ENCODE peak calls at places on chromosomes 6 and 20, in five cellular contexts. P, I, A, U and W are unnamed samples.

GRCh38 chr6:154962751-154963150 is 32.4 kb upstream of the TIAM2 start:
- DNase-seq in P (no peak), I (peak), A (no peak), U (no peak), W (no peak)

GRCh38 chr6:1326535-1327121 is 14.7 kb downstream of the FOXQ1 start:
- DNase-seq in P (no peak), I (no peak), A (no peak), U (no peak), W (no peak)

GRCh38 chr6:170233304-170234205 is 57.3 kb downstream of the DLL1 start:
- DNase-seq in P (no peak), I (no peak), A (no peak), U (no peak), W (no peak)

GRCh38 chr20:37202267-37202943 is 23.1 kb upstream of the MROH8 start:
- DNase-seq in P (no peak), I (peak), A (peak), U (no peak), W (peak)

GRCh38 chr6:155400022-155400965 is 55.3 kb downstream of the NOX3 start:
- DNase-seq in P (no peak), I (no peak), A (no peak), U (no peak), W (no peak)

GRCh38 chr6:38750968-38751615 is 36.0 kb downstream of the DNAH8 start:
- DNase-seq in P (no peak), I (no peak), A (no peak), U (no peak), W (no peak)

GRCh38 chr6:139625998-139626975 is 251.8 kb upstream of the CITED2 start:
- DNase-seq in P (no peak), I (peak), A (no peak), U (no peak), W (no peak)

GRCh38 chr6:168056892-168057527 is 22.0 kb downstream of the FRMD1 start:
- DNase-seq in P (no peak), I (no peak), A (no peak), U (no peak), W (no peak)

GRCh38 chr6:151822252-151823111 is 15.0 kb downstream of the ESR1 start:
- DNase-seq in P (no peak), I (no peak), A (no peak), U (peak), W (no peak)

GRCh38 chr6:170512249-170512648 is 40.9 kb downstream of the PSMB1 start:
- DNase-seq in P (no peak), I (no peak), A (no peak), U (no peak), W (no peak)

GRCh38 chr6:79425589-79426311 is 111.5 kb downstream of the LCA5 start:
- DNase-seq in P (no peak), I (no peak), A (no peak), U (no peak), W (no peak)

GRCh38 chr6:156154896-156155295 is 622.3 kb upstream of the ARID1B start:
- DNase-seq in P (no peak), I (no peak), A (no peak), U (no peak), W (no peak)

GRCh38 chr20:19661717-19662637 is 96.1 kb upstream of the RIN2 start:
- DNase-seq in P (peak), I (peak), A (peak), U (no peak), W (peak)

GRCh38 chr6:132410840-132411239 is 9.6 kb upstream of the MOXD1 start:
- DNase-seq in P (no peak), I (no peak), A (no peak), U (no peak), W (no peak)

GRCh38 chr20:45368221-45368980 is 5.4 kb downstream of the SYS1 start:
- DNase-seq in P (no peak), I (no peak), A (no peak), U (peak), W (no peak)

GRCh38 chr20:2840967-2841531 is 504 bp downstream of the VPS16 start:
- DNase-seq in P (peak), I (peak), A (peak), U (no peak), W (no peak)

GRCh38 chr6:71250050-71250689 is 38.4 kb upstream of the OGFRL1 start:
- DNase-seq in P (no peak), I (no peak), A (no peak), U (no peak), W (no peak)

GRCh38 chr20:20360464-20360863 is 7.4 kb upstream of the INSM1 start:
- DNase-seq in P (no peak), I (peak), A (peak), U (no peak), W (peak)

GRCh38 chr6:159720708-159721107 is 6.6 kb upstream of the WTAP start:
- DNase-seq in P (no peak), I (peak), A (peak), U (no peak), W (peak)

GRCh38 chr20:44662256-44662655 is 10.8 kb upstream of the ADA start:
- DNase-seq in P (no peak), I (no peak), A (no peak), U (no peak), W (no peak)

GRCh38 chr6:138278326-138278725 is 60.0 kb upstream of the PBOV1 start:
- DNase-seq in P (peak), I (peak), A (peak), U (no peak), W (no peak)

GRCh38 chr6:4369616-4370015 is 234.2 kb upstream of the ECI2 start:
- DNase-seq in P (no peak), I (no peak), A (no peak), U (no peak), W (no peak)

GRCh38 chr6:106084106-106084963 is 1.8 kb upstream of the PRDM1 start:
- DNase-seq in P (peak), I (peak), A (peak), U (peak), W (peak)

GRCh38 chr6:41073968-41074691 is 1.4 kb downstream of the NFYA start:
- DNase-seq in P (no peak), I (no peak), A (no peak), U (no peak), W (no peak)

GRCh38 chr6:17218023-17218748 is 63.0 kb upstream of the RBM24 start:
- DNase-seq in P (no peak), I (no peak), A (no peak), U (no peak), W (no peak)

GRCh38 chr6:82681119-82681714 is 317.6 kb downstream of the TPBG start:
- DNase-seq in P (no peak), I (no peak), A (no peak), U (no peak), W (no peak)

GRCh38 chr6:389143-389542 is 2.4 kb upstream of the IRF4 start:
- DNase-seq in P (no peak), I (no peak), A (no peak), U (no peak), W (no peak)

GRCh38 chr20:41701596-41702350 is 83.6 kb upstream of the CHD6 start:
- DNase-seq in P (peak), I (no peak), A (no peak), U (no peak), W (no peak)

GRCh38 chr6:34310846-34311245 is 62.0 kb upstream of the SMIM29 start:
- DNase-seq in P (no peak), I (no peak), A (no peak), U (no peak), W (no peak)

GRCh38 chr6:156658186-156658585 is 119.0 kb upstream of the ARID1B start:
- DNase-seq in P (no peak), I (no peak), A (no peak), U (no peak), W (no peak)

GRCh38 chr6:161894436-161894835 is 620.6 kb upstream of the AGPAT4 start:
- DNase-seq in P (no peak), I (no peak), A (no peak), U (no peak), W (no peak)

GRCh38 chr20:5529331-5530142 is 212.8 kb upstream of the PROKR2 start:
- DNase-seq in P (peak), I (peak), A (peak), U (peak), W (peak)

DNA sequence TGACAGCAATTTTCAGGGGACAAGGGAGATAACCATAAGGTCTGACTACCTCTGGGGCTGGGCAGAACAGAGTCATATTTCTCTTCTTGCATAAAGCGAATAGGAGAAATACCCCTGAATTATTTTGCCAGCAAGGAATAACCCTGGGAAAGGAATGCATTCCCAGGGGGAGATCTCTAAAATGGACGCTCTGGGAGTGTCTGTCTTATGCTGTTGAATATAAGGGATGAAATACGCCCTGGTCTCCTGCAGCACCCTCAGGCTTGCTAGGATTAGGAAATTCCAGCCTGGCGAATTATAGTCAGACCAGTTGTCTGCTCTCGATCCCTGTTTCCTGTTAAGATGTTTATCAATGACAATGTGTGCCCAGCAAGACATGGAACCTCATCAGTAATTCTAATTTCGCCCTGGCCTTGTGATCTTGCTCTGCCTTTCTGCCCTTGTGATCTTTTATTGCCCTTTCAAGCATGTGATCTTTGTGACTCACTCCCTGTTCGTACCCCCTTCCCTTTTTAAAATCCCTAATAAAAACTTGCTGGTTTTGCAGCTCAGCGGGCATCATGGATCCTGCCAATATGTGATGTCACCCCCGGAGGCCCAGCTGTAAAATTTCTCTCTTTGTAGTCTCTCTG is 221.6 kb upstream of the HS3ST5 start:
- DNase-seq in P (no peak), I (no peak), A (no peak), U (no peak), W (no peak)
- H2AFZ ChIP-seq in P (no peak), I (no peak), A (no peak), U (no peak), W (no peak)

DNA sequence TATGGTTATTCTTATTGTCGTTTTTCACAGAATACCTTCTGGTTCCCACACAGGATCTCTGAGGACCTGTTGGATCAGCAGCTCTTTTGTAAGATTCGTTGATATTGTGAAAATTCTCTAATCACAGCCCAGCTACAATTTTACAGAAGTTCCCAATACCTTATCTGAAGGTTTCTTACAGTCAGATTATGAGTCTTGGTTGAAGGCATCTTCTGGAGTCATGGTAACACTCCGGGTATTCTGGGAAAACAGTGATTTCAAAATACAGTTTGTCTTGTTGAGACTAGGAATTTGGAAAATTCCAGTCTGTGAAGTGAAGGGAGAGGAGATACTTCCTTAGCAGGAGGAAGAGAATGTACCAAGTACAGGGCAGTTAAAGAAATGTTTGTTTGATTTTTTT is 22.2 kb upstream of the HLA-C start:
- DNase-seq in P (no peak), I (no peak), A (no peak), U (no peak), W (no peak)
- TF ChIP-seq ZNF274 in P (no peak), I (no peak), A (no peak), U (no peak), W (no peak)

DNA sequence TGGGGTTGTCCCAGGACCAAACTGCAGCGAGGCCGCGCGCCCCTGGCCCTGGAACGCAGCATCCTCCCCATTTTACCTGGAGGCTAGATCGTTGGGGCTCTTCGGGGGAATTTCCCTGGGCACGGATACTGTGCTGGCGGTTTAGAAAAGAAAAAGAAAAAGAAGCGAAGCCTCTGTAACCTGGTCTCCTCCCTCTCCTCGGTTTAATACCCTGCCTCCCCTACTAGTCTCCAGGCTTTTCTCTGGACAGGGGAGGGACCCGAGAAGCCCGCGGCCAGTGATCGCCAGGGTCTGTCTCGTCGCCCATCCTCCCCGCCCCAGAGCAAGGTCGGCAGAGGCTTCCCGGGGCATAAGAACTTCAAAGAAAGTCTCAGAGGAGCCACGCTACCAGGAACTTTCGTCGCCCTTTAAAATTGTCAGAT is 6.1 kb upstream of the LAMP5 start:
- DNase-seq in P (peak), I (no peak), A (no peak), U (no peak), W (no peak)
- H2AFZ ChIP-seq in P (peak), I (no peak), A (no peak), U (no peak), W (no peak)

DNA sequence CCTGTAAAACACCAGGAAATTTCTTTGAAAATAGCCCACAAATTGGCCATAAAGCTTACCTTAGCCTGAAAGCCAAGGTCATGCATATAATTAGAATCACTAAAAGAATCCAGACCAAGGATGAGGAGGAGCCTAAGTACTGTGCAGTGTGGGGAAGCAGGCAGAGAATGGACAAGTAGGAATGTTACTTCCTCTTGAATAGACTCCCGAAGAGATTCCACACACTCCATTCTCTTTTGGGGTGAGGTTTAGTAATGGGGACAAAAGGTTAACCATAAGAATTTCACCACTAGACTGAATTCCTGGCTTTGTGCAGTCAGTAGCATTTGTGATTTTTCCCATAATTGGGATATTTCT is 27.5 kb upstream of the MARCKS start:
- DNase-seq in P (no peak), I (no peak), A (no peak), U (no peak), W (no peak)
- TF ChIP-seq ZNF274 in P (no peak), I (no peak), A (no peak), U (no peak), W (no peak)

GRCh38 chr20:54220722-54221121 is 12.8 kb downstream of the PFDN4 start:
- DNase-seq in P (no peak), I (no peak), A (no peak), U (no peak), W (no peak)
- H2AFZ ChIP-seq in P (no peak), I (no peak), A (no peak), U (no peak), W (no peak)

DNA sequence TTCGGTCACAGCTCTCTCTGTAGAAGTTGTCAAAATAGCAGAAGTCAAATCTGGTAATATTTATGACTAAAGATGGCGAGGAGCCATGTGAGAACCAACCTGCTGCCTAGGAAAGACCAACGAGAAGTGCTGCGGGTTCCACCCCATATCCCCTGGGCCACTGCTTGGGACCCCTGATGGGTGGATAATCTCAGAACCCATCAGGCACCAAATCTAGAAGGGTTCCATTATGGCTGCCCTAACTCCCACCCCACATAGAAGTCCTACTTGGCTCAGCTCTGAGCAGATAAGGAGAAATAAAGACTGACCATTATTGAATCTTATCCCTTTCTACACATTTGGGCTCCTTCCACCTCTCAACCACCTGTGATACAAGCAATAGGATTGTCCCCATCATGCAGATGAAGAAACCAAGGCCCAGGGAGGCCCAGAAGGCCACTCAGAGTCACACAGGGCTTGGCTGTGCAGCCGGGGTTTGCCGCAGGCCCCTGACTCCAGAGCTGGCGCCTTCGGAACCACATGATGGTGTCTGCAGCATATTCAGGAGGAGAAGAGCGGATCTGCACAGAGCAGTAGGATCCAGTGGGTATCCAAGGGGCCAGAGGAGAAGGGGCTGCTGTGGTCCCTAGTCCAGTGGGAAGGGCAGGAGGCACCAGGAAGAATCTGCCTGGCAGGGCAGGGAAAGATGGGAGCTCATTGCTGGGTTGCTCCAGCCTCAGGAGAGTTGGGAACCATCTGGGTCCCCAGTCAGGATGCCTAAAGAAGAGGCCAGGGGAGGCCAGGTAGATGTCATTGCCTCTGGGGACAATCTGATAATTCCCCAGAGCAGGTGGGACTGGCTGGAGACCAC is 9.6 kb upstream of the PCMTD2 start:
- DNase-seq in P (no peak), I (no peak), A (no peak), U (no peak), W (no peak)
- TF ChIP-seq ZNF274 in P (no peak), I (no peak), A (no peak), U (no peak), W (no peak)

GRCh38 chr6:10759884-10760329 is 12.3 kb downstream of the TMEM14B start:
- DNase-seq in P (no peak), I (no peak), A (no peak), U (no peak), W (peak)
- H2AFZ ChIP-seq in P (no peak), I (no peak), A (no peak), U (no peak), W (no peak)

GRCh38 chr20:13841206-13841605 is 56.4 kb downstream of the NDUFAF5 start:
- DNase-seq in P (no peak), I (no peak), A (no peak), U (no peak), W (no peak)

GRCh38 chr20:13844296-13844695 is 59.5 kb downstream of the NDUFAF5 start:
- DNase-seq in P (no peak), I (no peak), A (no peak), U (no peak), W (no peak)

GRCh38 chr20:13840093-13840465 is 55.3 kb downstream of the NDUFAF5 start:
- DNase-seq in P (no peak), I (no peak), A (no peak), U (no peak), W (no peak)

GRCh38 chr20:13838664-13839063 is 53.8 kb downstream of the NDUFAF5 start:
- DNase-seq in P (no peak), I (no peak), A (no peak), U (no peak), W (no peak)

DNA sequence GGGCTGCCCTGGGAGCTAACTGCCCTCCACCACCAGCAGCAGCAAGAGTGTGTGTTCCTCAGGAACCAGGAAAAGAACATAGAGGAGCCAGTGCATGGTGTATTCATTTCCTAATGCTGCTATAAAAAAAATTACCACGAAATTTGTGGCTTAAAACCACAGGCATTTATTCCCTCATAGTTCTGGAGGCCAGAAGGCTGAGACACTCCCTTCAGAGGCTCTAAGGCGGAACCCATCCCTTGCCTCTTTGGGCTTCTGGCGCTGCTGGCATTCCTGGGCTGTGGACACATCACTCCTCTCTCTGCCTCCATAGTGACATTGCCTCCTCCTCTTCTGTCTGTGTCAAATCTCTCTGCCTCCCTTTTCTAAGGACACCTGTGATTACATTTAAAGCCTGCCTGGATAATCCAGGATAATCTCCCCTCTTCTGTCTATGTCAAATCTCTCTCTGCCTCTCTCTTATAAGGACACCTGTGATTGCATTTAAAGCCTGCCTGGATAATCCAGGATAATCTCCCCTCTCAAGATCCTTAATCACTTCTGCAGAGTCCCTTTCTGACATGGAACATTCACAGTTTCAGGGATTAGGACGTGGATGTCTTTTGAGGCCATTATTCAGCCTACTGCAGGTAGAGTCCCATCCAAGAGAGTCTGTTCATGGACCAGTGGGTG is 54.7 kb downstream of the NDUFAF5 start:
- DNase-seq in P (no peak), I (no peak), A (no peak), U (no peak), W (no peak)
- TF ChIP-seq ZNF274 in P (no peak), I (no peak), A (no peak), U (no peak), W (no peak)

GRCh38 chr20:61500791-61501321 is 248.8 kb downstream of the CDH4 start:
- DNase-seq in P (no peak), I (no peak), A (no peak), U (no peak), W (no peak)
- H2AFZ ChIP-seq in P (no peak), I (no peak), A (no peak), U (no peak), W (no peak)